ENCODE peak calls at places on chromosomes 4 and X, in four cellular contexts. G is psoas muscle, H is upper lobe of right lung, P is heart left ventricle. C is an unnamed sample. For H3K4me1, the result is how much of the 10 kb centered on the place peaks cover.

GRCh38 chrX:2423293-2423692 is 77.5 kb downstream of the DHRSX start:
- DNase-seq in G (no peak), H (no peak), P (no peak), C (no peak)

GRCh38 chr4:56728512-56728911 is 47.4 kb upstream of the HOPX start:
- DNase-seq in G (no peak), H (peak), P (peak), C (no peak)

GRCh38 chr4:103947617-103948016 is 227.8 kb upstream of the TACR3 start:
- DNase-seq in G (no peak), H (no peak), P (no peak), C (no peak)

GRCh38 chr4:145420595-145421214 is 60.9 kb upstream of the SMAD1 start:
- DNase-seq in G (no peak), H (no peak), P (no peak), C (no peak)

GRCh38 chrX:153641575-153642312 is 5.3 kb upstream of the DUSP9 start:
- DNase-seq in G (no peak), H (no peak), P (no peak), C (no peak)

GRCh38 chr4:130165381-130165780 is 1069.4 kb downstream of the C4orf33 start:
- DNase-seq in G (no peak), H (no peak), P (no peak), C (no peak)

GRCh38 chr4:16914208-16914607 is 15.8 kb upstream of the LDB2 start:
- DNase-seq in G (no peak), H (no peak), P (no peak), C (no peak)

GRCh38 chr4:150106886-150107285 is 28.6 kb downstream of the DCLK2 start:
- DNase-seq in G (no peak), H (no peak), P (no peak), C (no peak)

GRCh38 chrX:145821291-145821897 is 3.8 kb downstream of the SLITRK2 start:
- DNase-seq in G (no peak), H (no peak), P (no peak), C (no peak)

GRCh38 chrX:285076-285677 is 4.0 kb downstream of the PLCXD1 start:
- DNase-seq in G (no peak), H (no peak), P (peak), C (peak)

GRCh38 chr4:19575959-19576358 is 675.7 kb upstream of the SLIT2 start:
- DNase-seq in G (no peak), H (no peak), P (no peak), C (no peak)

GRCh38 chrX:77451041-77451440 is 3.9 kb downstream of the FGF16 start:
- DNase-seq in G (no peak), H (no peak), P (no peak), C (no peak)

GRCh38 chrX:101357166-101357795 is 8.7 kb upstream of the TIMM8A start:
- DNase-seq in G (no peak), H (no peak), P (no peak), C (no peak)

GRCh38 chr4:25863347-25863784 is 578 bp upstream of the SEL1L3 start:
- DNase-seq in G (no peak), H (peak), P (no peak), C (no peak)

GRCh38 chr4:163679189-163679588 is 184.7 kb downstream of the TMA16 start:
- DNase-seq in G (no peak), H (no peak), P (no peak), C (no peak)

GRCh38 chr4:152500798-152501434 is 35.0 kb downstream of the FBXW7 start:
- DNase-seq in G (no peak), H (no peak), P (no peak), C (peak)

GRCh38 chr4:106256190-106256589 is 59.8 kb downstream of the TBCK start:
- DNase-seq in G (peak), H (no peak), P (peak), C (no peak)

GRCh38 chr4:176150283-176150682 is 45.1 kb downstream of the SPATA4 start:
- DNase-seq in G (no peak), H (no peak), P (no peak), C (no peak)

GRCh38 chrX:154441564-154441963 is 2.4 kb upstream of the FAM50A start:
- DNase-seq in G (no peak), H (no peak), P (no peak), C (no peak)

GRCh38 chr4:70623301-70623700 is 5.2 kb upstream of the ENAM start:
- DNase-seq in G (no peak), H (no peak), P (no peak), C (no peak)

GRCh38 chr4:65918217-65918616 is 247.9 kb upstream of the EPHA5 start:
- DNase-seq in G (no peak), H (no peak), P (no peak), C (no peak)

GRCh38 chr4:146112389-146112788 is 63.1 kb upstream of the LSM6 start:
- DNase-seq in G (no peak), H (no peak), P (no peak), C (no peak)

GRCh38 chrX:132984058-132984650 is 25.7 kb upstream of the HS6ST2 start:
- DNase-seq in G (no peak), H (no peak), P (no peak), C (no peak)

GRCh38 chrX:100743009-100743615 is 11.2 kb upstream of the SYTL4 start:
- DNase-seq in G (no peak), H (no peak), P (no peak), C (no peak)

GRCh38 chr4:36053931-36054330 is 190.4 kb downstream of the ARAP2 start:
- DNase-seq in G (no peak), H (no peak), P (no peak), C (no peak)

GRCh38 chrX:19462879-19463278 is 52.4 kb downstream of the MAP3K15 start:
- DNase-seq in G (no peak), H (no peak), P (no peak), C (no peak)

GRCh38 chrX:79259073-79259689 is 108.0 kb downstream of the ITM2A start:
- DNase-seq in G (no peak), H (no peak), P (no peak), C (peak)

GRCh38 chr4:24164054-24164453 is 274.2 kb upstream of the PPARGC1A start:
- DNase-seq in G (no peak), H (no peak), P (no peak), C (no peak)

GRCh38 chr4:56958111-56958517 is 19.3 kb downstream of the NOA1 start:
- DNase-seq in G (peak), H (no peak), P (peak), C (no peak)

GRCh38 chr4:175656615-175657014 is 155.4 kb downstream of the GPM6A start:
- DNase-seq in G (no peak), H (no peak), P (no peak), C (no peak)

GRCh38 chrX:139691843-139692505 is 16.0 kb downstream of the MCF2 start:
- DNase-seq in G (peak), H (no peak), P (no peak), C (no peak)

GRCh38 chr4:153257151-153257620 is 52.9 kb downstream of the TRIM2 start:
- DNase-seq in G (no peak), H (no peak), P (peak), C (no peak)

GRCh38 chrX:10811093-10811492 is 190.7 kb upstream of the MID1 start:
- DNase-seq in G (no peak), H (no peak), P (no peak), C (no peak)

GRCh38 chr4:87073187-87073569 is 138.4 kb downstream of the AFF1 start:
- DNase-seq in G (no peak), H (no peak), P (no peak), C (no peak)

GRCh38 chr4:87077834-87078585 is 142.4 kb downstream of the KLHL8 start:
- DNase-seq in G (no peak), H (no peak), P (no peak), C (no peak)

GRCh38 chr4:87076690-87077358 is 142.0 kb downstream of the AFF1 start:
- DNase-seq in G (no peak), H (no peak), P (no peak), C (no peak)

GRCh38 chr4:87073570-87074470 is 139.0 kb downstream of the AFF1 start:
- DNase-seq in G (no peak), H (peak), P (peak), C (peak)

GRCh38 chr4:87075876-87076275 is 141.1 kb downstream of the AFF1 start:
- DNase-seq in G (no peak), H (no peak), P (no peak), C (no peak)
- H3K4me1 ChIP-seq in G (half or more), H (half or more), P (under half), C (under half)

DNA sequence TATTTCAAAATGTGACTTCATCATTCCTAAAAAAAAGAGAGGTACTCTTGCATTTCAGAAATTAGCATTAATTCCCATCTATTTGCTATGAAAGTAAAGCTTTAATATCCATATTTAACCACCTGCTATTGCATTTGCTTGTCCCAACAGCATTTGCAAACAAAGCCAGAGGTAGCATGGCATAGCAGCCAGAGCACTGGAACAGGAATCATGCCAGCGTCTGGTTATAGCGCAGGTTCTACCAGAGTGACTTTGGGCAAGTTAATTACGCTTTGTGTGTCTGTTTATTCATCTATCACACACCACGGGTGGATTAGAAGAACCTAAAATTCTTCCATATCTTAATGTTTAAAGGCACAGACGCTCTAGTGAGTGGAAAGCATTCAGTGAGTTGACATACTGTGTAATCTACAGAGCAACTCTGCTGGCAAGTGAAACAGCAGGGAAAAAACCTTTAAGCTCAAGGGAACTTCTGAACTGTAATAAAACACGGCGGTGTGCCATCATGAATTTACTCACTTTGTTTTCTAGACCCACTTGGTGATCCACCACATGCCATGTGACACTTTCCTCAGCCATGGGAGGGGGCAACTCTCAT is 76.6 kb upstream of the QRFPR start:
- DNase-seq in G (no peak), H (no peak), P (no peak), C (no peak)
- H3K4me1 ChIP-seq in G (under half), H (under half), P (under half), C (under half)

GRCh38 chr4:53479731-53480525 is 102.5 kb downstream of the FIP1L1 start:
- DNase-seq in G (no peak), H (no peak), P (no peak), C (no peak)
- H3K4me1 ChIP-seq in G (under half), H (under half), P (under half), C (under half)

GRCh38 chr4:9924750-9925149 is 96.5 kb downstream of the SLC2A9 start:
- DNase-seq in G (no peak), H (no peak), P (no peak), C (no peak)
- H3K4me1 ChIP-seq in G (under half), H (under half), P (under half), C (under half)

DNA sequence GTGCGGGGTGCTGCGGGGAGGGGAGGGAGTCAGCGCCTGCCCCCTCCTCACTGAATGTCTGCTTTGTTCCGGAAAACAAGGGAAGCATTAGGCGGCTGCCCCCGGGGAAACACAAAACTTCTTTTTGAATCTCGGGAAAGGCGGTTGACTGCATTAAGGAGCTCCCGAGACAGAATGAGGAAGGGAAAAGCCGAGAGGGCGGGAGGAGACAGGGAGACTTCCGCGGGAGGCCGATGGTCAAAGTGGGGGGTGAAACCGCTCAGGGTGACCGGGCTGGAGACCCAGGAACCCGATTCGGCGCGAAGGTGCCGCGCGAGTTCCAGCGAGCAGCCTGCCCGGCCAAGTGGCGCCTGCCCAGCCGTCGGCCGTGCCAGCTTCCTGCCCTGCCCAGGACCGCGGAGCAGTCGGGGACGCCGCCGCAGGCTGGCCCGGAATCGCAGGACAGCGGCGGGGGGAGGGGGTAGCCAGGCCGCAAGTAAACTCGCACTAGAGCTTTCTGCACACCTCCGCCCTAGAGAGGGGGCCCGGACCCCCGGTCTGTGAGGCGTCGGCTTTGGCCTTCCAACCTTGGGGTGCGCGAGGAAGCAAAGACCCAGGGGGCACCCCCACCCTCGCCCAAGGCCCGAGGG is 55.1 kb upstream of the BCOR start:
- DNase-seq in G (peak), H (peak), P (peak), C (no peak)
- H3K4me1 ChIP-seq in G (under half), H (under half), P (under half), C (under half)

GRCh38 chr4:118774989-118775388 is 60.9 kb downstream of the SEC24D start:
- DNase-seq in G (no peak), H (no peak), P (no peak), C (no peak)

GRCh38 chr4:118774321-118774720 is 61.6 kb downstream of the SEC24D start:
- DNase-seq in G (no peak), H (no peak), P (no peak), C (no peak)

GRCh38 chr4:118772149-118773081 is 63.5 kb downstream of the SEC24D start:
- DNase-seq in G (no peak), H (no peak), P (no peak), C (no peak)

GRCh38 chr4:118775405-118775804 is 60.5 kb downstream of the SEC24D start:
- DNase-seq in G (no peak), H (no peak), P (no peak), C (no peak)

GRCh38 chr4:118773082-118773792 is 62.7 kb downstream of the SEC24D start:
- DNase-seq in G (no peak), H (no peak), P (no peak), C (no peak)
- H3K4me1 ChIP-seq in G (under half), H (under half), P (under half), C (under half)

DNA sequence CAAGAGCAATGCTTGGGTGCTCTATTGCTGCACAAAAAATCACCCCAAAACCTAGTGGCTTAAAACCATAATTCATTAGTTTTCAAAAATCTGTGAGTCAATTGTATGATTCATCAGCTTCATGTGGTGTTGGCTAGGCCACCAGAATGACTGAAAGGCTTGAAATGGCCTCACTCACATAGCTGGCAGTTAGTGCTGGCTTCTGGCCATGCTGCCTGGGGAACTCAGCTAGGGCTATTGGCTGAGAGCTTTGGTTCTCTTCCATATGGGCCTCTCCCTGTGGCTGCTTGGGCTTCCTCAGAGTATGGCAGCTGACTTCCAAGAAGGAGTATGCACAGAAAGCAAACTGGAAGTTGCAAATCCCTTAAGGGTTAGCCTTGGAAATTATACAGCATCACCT is 3.1 kb upstream of the MTMR1 start:
- DNase-seq in G (no peak), H (no peak), P (no peak), C (no peak)
- H3K4me1 ChIP-seq in G (under half), H (under half), P (under half), C (under half)

GRCh38 chr4:32010221-32010620 is 1290.1 kb downstream of the PCDH7 start:
- DNase-seq in G (no peak), H (no peak), P (no peak), C (no peak)
- H3K4me1 ChIP-seq in G (under half), H (under half), P (under half), C (under half)

GRCh38 chrX:40085714-40086113 is 12.0 kb downstream of the BCOR start:
- DNase-seq in G (no peak), H (no peak), P (no peak), C (no peak)
- H3K4me1 ChIP-seq in G (under half), H (under half), P (under half), C (half or more)